ENCODE peak calls at places on chromosome 22, in four cellular contexts. D, C, G and Y are unnamed samples.

GRCh38 chr22:29400576-29400975 is 12.2 kb upstream of the AP1B1 start:
- DNase-seq in D (no peak), C (no peak), G (no peak), Y (no peak)

GRCh38 chr22:32985899-32986772 is 72.0 kb downstream of the SYN3 start:
- DNase-seq in C (peak; percentile 79), G (peak; percentile 33), D (no peak), Y (peak; percentile 62)

GRCh38 chr22:39638958-39639357 is 68.4 kb downstream of the CACNA1I start:
- DNase-seq in C (no peak), D (no peak), G (no peak), Y (no peak)

GRCh38 chr22:25482868-25483639 is 81.4 kb upstream of the GRK3 start:
- DNase-seq in G (no peak), D (no peak), C (no peak), Y (no peak)

GRCh38 chr22:41683052-41683451 is 5.6 kb downstream of the SNU13 start:
- DNase-seq in D (no peak), G (no peak), C (no peak), Y (no peak)

GRCh38 chr22:24072361-24072760 is 61.3 kb downstream of the CABIN1 start:
- DNase-seq in G (no peak), D (no peak), C (no peak), Y (no peak)

GRCh38 chr22:44532466-44533025 is 34.5 kb upstream of the RTL6 start:
- DNase-seq in C (no peak), G (no peak), D (no peak), Y (no peak)

GRCh38 chr22:39153220-39153860 is 860 bp upstream of the CBX7 start:
- DNase-seq in C (no peak), D (no peak), G (no peak), Y (no peak)

GRCh38 chr22:28021116-28021997 is 102.3 kb upstream of the PITPNB start:
- DNase-seq in G (no peak), D (no peak), C (peak; percentile 13), Y (no peak)

GRCh38 chr22:23800297-23801237 is 13.8 kb downstream of the SMARCB1 start:
- DNase-seq in G (no peak), C (no peak), D (no peak), Y (no peak)

GRCh38 chr22:23657712-23658111 is 25.6 kb upstream of the DRICH1 start:
- DNase-seq in D (no peak), G (no peak), C (no peak), Y (no peak)

GRCh38 chr22:30574095-30574981 is at the start of gene GAL3ST1:
- DNase-seq in G (no peak), C (peak; percentile 80), D (no peak), Y (no peak)

GRCh38 chr22:22578702-22579424 is 19.8 kb upstream of the PRAME start:
- DNase-seq in G (no peak), C (no peak), D (no peak), Y (no peak)

DNA sequence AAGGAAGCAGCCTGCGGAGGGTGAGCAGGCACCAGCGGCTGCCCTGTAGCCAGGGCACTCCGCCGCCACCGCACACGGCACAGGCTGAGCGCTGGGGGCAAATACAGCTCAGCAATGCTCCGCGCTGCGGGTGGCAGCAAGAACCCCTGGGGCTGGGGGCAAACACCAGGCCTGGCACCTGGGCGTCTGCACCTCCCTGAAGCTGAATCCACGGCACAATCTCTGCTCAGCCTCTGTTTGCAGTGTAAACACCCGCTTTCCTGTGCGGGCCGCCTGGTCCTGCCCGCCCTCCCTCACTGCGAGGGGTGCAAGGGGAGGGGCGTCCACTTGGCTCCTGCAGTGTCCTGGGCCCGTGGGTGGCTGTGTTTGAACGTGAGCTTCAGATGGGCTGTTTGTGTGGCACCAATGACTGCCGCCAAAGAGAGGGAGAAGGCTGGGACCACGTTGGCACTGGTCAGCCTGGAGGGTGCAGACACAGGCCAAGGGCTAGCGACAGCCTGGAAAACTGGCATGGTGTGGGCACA is 14.8 kb upstream of the MPPED1 start:
- DNase-seq in D (no peak), G (no peak), C (no peak), Y (no peak)
- H3K4me1 ChIP-seq in D (no peaks in the 10 kb centered on the region), G (no peaks in the 10 kb centered on the region), C (no peaks in the 10 kb centered on the region), Y (no peaks in the 10 kb centered on the region)

GRCh38 chr22:20240900-20241299 is 27.2 kb downstream of the RTN4R start:
- DNase-seq in D (no peak), C (no peak), G (no peak), Y (no peak)
- H3K4me1 ChIP-seq in D (peaks cover 71% of the 10 kb centered on the region), C (no peaks in the 10 kb centered on the region), G (peaks cover 4% of the 10 kb centered on the region), Y (no peaks in the 10 kb centered on the region)

DNA sequence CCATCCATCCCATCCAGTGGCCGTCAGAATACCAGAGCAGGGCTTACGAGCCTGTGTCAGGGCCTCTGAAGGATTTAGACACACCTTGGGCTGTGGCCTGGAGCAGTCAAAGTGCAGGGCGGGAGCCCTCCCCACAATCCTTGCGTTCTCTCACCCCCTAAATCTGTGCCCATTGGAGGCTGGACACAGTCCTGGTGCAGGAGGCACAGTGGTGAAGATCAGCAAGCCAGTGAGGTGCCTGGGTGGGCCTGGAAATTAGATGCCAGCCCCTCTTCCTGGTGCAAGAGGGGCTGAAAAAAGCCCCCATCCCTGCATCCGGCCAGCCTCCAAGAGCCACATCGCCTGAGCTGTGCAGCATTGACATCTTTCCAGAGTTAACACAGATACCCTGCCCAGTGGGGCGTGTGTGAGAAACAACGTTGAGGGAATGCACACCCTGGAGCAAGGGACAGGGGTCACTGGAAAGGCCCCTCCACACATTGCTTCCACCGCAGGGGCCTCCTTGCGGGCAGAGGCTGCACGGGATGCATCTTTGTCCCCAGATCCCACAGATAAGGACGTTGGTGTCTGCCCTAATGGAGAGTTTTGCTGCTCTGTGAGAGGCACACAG is 1045.9 kb downstream of the TBC1D22A start:
- DNase-seq in G (no peak), D (no peak), C (no peak), Y (no peak)
- H3K4me1 ChIP-seq in G (no peaks in the 10 kb centered on the region), D (no peaks in the 10 kb centered on the region), C (no peaks in the 10 kb centered on the region), Y (no peaks in the 10 kb centered on the region)

GRCh38 chr22:17911887-17912286 is 112.5 kb downstream of the MICAL3 start:
- DNase-seq in D (no peak), C (no peak), G (no peak), Y (no peak)

GRCh38 chr22:17910561-17911311 is 113.6 kb downstream of the MICAL3 start:
- DNase-seq in G (peak; percentile 36), D (no peak), C (peak; percentile 27), Y (no peak)

GRCh38 chr22:17912942-17913704 is 111.2 kb downstream of the MICAL3 start:
- DNase-seq in G (no peak), D (no peak), C (no peak), Y (no peak)

GRCh38 chr22:17913705-17914282 is 110.6 kb downstream of the MICAL3 start:
- DNase-seq in C (no peak), G (no peak), D (no peak), Y (no peak)

DNA sequence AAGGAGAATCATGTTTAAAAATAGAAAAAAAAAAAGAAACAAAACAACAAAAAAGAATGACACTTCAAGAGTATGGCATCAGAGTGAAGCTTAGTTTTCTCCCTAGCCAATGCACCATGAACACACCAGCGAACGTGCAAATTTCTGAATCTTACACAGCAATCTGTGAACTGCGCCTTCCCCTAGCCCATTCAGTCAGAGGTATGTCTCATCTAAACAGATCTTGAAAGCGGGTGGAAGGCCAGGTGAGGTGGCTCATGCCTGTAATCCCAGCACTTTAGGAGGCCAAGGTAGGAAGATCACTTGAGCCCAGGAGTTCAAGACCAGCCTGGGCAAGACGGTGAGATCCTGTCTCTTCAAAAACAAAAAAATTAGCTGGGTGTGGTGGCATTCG is 113.1 kb downstream of the MICAL3 start:
- DNase-seq in C (no peak), G (no peak), D (no peak), Y (no peak)
- H3K4me1 ChIP-seq in C (no peaks in the 10 kb centered on the region), G (no peaks in the 10 kb centered on the region), D (no peaks in the 10 kb centered on the region), Y (no peaks in the 10 kb centered on the region)

DNA sequence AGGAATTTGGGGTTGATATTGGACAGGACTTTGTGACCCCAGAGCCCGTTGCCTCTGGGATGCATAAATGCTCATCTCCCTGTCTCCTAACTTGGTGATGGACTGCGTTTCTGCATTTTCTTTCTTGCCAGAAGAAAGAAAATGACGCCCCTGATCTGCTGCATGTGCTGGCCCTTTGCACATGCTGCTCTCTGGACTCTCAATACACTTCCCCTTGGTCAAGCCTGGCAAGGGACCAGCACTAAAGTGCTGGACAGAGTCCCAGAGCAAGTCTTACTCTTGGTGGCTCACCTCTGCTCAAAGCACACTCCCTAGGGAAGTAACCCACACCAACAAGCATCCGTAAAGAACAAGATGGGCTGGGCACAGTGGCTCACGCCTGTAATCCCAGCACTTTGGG is 40.7 kb downstream of the MYH9 start:
- DNase-seq in C (no peak), G (no peak), D (no peak), Y (no peak)
- H3K4me1 ChIP-seq in C (peaks cover 29% of the 10 kb centered on the region), G (peaks cover 90% of the 10 kb centered on the region), D (peaks cover 87% of the 10 kb centered on the region), Y (peaks cover 4% of the 10 kb centered on the region)

GRCh38 chr22:19773470-19774040 is 13.0 kb downstream of the TBX1 start:
- DNase-seq in G (no peak), D (no peak), C (no peak), Y (no peak)

GRCh38 chr22:19772673-19773469 is 12.3 kb downstream of the TBX1 start:
- DNase-seq in D (no peak), G (no peak), C (no peak), Y (peak; percentile 73)

GRCh38 chr22:19774628-19775027 is 14.1 kb downstream of the TBX1 start:
- DNase-seq in D (no peak), G (no peak), C (no peak), Y (no peak)

GRCh38 chr22:19776433-19777031 is 16.0 kb downstream of the TBX1 start:
- DNase-seq in G (no peak), D (no peak), C (no peak), Y (no peak)

GRCh38 chr22:19775496-19776325 is 15.1 kb downstream of the TBX1 start:
- DNase-seq in G (no peak), C (no peak), D (no peak), Y (no peak)
- H3K4me1 ChIP-seq in G (peaks cover 11% of the 10 kb centered on the region), C (no peaks in the 10 kb centered on the region), D (peaks cover 5% of the 10 kb centered on the region), Y (peaks cover 8% of the 10 kb centered on the region)

DNA sequence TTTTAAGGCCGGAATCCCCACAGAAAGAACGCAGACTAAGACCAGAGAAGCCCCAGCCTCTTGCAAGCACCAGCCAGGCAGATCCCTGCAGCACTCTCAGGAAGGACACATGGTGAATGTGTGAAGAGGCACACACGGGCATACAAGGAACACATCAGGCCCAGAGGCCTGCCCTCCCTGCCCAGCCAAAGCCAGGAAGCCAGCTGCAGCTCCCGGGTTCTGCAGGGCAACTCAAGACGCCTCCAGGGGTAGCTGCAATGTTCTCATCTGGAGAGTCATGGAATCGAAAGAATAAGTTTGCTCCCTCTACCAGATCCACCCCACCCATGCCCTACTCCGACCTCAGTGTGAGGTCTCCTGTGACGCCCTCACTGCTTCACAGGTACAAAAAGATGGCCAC is 2.3 kb downstream of the DGCR2 start:
- DNase-seq in G (no peak), C (no peak), D (no peak), Y (no peak)
- H3K4me1 ChIP-seq in G (peaks cover 8% of the 10 kb centered on the region), C (peaks cover 28% of the 10 kb centered on the region), D (peaks cover 75% of the 10 kb centered on the region), Y (peaks cover 15% of the 10 kb centered on the region)

GRCh38 chr22:36326178-36327161 is 61.3 kb downstream of the MYH9 start:
- DNase-seq in G (no peak), D (no peak), C (no peak), Y (no peak)
- H3K4me1 ChIP-seq in G (peaks cover 80% of the 10 kb centered on the region), D (peaks cover 31% of the 10 kb centered on the region), C (peaks cover 40% of the 10 kb centered on the region), Y (peaks cover 5% of the 10 kb centered on the region)